ENCODE peak calls at places on chromosomes 5 and 9, in eight cellular contexts. O is endodermal cell, V is progenitor cell of endocrine pancreas, B is endothelial cell, L is fibroblast of pulmonary artery, N is colonic mucosa, R is thoracic aorta, A is omental fat pad. C is an unnamed sample.

GRCh38 chr9:4620046-4620765 is 41.9 kb upstream of the PLPP6 start:
- DNase-seq in O (peak), V (no peak), B (no peak), L (no peak), N (no peak), R (no peak), A (no peak), C (no peak)

GRCh38 chr5:95641803-95642220 is 4.8 kb upstream of the RFESD start:
- DNase-seq in O (no peak), V (no peak), B (no peak), L (peak), N (no peak), R (no peak), A (no peak), C (no peak)

GRCh38 chr5:150024241-150024984 is 23.9 kb downstream of the HMGXB3 start:
- DNase-seq in O (no peak), V (no peak), B (no peak), L (no peak), N (no peak), R (no peak), A (no peak), C (no peak)

GRCh38 chr5:147751156-147751830 is 31.2 kb downstream of the JAKMIP2 start:
- DNase-seq in O (no peak), V (no peak), B (no peak), L (no peak), N (no peak), R (no peak), A (no peak), C (no peak)

GRCh38 chr5:154646841-154647759 is 108.1 kb upstream of the LARP1 start:
- DNase-seq in O (peak), V (peak), B (peak), L (peak), N (peak), R (no peak), A (no peak), C (peak)

GRCh38 chr9:69279084-69279729 is 45.8 kb upstream of the ENTREP1 start:
- DNase-seq in O (no peak), V (no peak), B (no peak), L (no peak), N (no peak), R (no peak), A (no peak), C (no peak)

GRCh38 chr5:179880848-179881590 is 22.4 kb upstream of the MRNIP start:
- DNase-seq in O (no peak), V (no peak), B (no peak), L (no peak), N (no peak), R (no peak), A (no peak), C (no peak)

GRCh38 chr5:38533286-38534121 is 22.9 kb downstream of the LIFR start:
- DNase-seq in O (no peak), V (no peak), B (no peak), L (no peak), N (no peak), R (no peak), A (no peak), C (no peak)

GRCh38 chr5:179294131-179294780 is 51.0 kb downstream of the ADAMTS2 start:
- DNase-seq in O (no peak), V (no peak), B (no peak), L (no peak), N (no peak), R (no peak), A (no peak), C (no peak)

GRCh38 chr5:36596247-36596646 is 10.2 kb upstream of the SLC1A3 start:
- DNase-seq in O (no peak), V (no peak), B (no peak), L (no peak), N (no peak), R (no peak), A (no peak), C (no peak)

GRCh38 chr9:134618823-134619454 is 22.7 kb upstream of the COL5A1 start:
- DNase-seq in O (peak), V (no peak), B (no peak), L (no peak), N (no peak), R (no peak), A (no peak), C (no peak)

GRCh38 chr9:131809941-131810344 is 70.1 kb upstream of the RAPGEF1 start:
- DNase-seq in O (no peak), V (no peak), B (no peak), L (peak), N (no peak), R (no peak), A (no peak), C (no peak)

GRCh38 chr5:31581498-31582099 is 49.5 kb downstream of the C5orf22 start:
- DNase-seq in O (no peak), V (no peak), B (no peak), L (peak), N (no peak), R (no peak), A (no peak), C (peak)
- TF ChIP-seq CTCF in O (peak), V (peak), B (peak), L (peak), N (peak), R (peak), A (no peak), C (peak)

GRCh38 chr9:21078702-21079101 is 960 bp upstream of the IFNB1 start:
- DNase-seq in O (no peak), V (no peak), B (no peak), L (no peak), N (no peak), R (no peak), A (no peak), C (no peak)
- TF ChIP-seq CTCF in O (peak), V (no peak), B (no peak), L (no peak), N (no peak), R (no peak), A (no peak), C (no peak)

GRCh38 chr9:127223810-127224177 is 40.8 kb upstream of the GARNL3 start:
- DNase-seq in O (no peak), V (no peak), B (peak), L (no peak), N (no peak), R (no peak), A (no peak), C (no peak)
- TF ChIP-seq CTCF in O (no peak), V (no peak), B (no peak), L (no peak), N (no peak), R (no peak), A (no peak), C (no peak)

GRCh38 chr9:6549106-6549505 is 96.4 kb downstream of the GLDC start:
- DNase-seq in O (no peak), V (no peak), B (no peak), L (no peak), N (no peak), R (no peak), A (no peak), C (no peak)
- TF ChIP-seq CTCF in O (no peak), V (no peak), B (no peak), L (no peak), N (no peak), R (no peak), A (no peak), C (no peak)

DNA sequence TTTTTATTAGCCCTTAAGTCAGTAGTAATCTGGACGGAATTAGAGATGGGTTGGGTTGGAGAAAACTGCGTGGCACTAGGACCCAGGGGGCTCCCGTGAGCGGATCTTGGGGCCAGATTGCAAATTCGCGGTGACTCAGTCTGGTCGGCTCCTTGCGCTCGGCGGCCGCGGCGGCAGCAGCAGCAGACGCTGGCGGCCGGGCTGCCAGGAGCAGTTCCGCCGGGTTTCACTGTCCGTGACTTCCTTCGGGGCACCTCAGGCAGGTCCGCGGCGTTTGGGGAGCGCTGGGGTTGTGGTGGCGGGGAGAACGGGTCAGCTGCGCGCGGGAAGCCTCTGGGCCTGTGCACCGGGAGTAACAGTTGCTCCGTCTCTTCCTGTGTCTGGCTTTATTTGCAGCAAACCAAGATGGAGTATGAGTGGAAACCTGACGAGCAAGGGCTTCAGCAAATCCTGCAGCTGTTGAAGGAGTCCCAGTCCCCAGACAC is 31.6 kb downstream of the TNPO1 start:
- DNase-seq in O (peak), V (peak), B (peak), L (peak), N (peak), R (peak), A (peak), C (peak)
- TF ChIP-seq CTCF in O (no peak), V (no peak), B (no peak), L (no peak), N (no peak), R (no peak), A (no peak), C (no peak)